ENCODE peak calls at places on chromosomes 5 and 9, in four cellular contexts. One of them, this sample, is unnamed. For H3K9me1, the result is how much of the 10 kb centered on the place peaks cover.

GRCh38 chr5:103425686-103426454 is 136.7 kb downstream of the NUDT12 start:
- DNase-seq in IMR-90: peak
- DNase-seq in endothelial cell of umbilical vein: no peak
- DNase-seq in K562: no peak
- DNase-seq in this sample: no peak

GRCh38 chr5:150073086-150073625 is 13.2 kb downstream of the CSF1R start:
- DNase-seq in IMR-90: no peak
- DNase-seq in endothelial cell of umbilical vein: no peak
- DNase-seq in K562: no peak
- DNase-seq in this sample: no peak

GRCh38 chr5:156824800-156825199 is 25.3 kb upstream of the PPP1R2B start:
- DNase-seq in IMR-90: peak
- DNase-seq in endothelial cell of umbilical vein: no peak
- DNase-seq in K562: no peak
- DNase-seq in this sample: no peak

GRCh38 chr5:172913117-172913850 is 45.9 kb upstream of the RPL26L1 start:
- DNase-seq in IMR-90: no peak
- DNase-seq in endothelial cell of umbilical vein: no peak
- DNase-seq in K562: no peak
- DNase-seq in this sample: no peak

GRCh38 chr5:130111723-130112122 is 207.5 kb downstream of the CHSY3 start:
- DNase-seq in IMR-90: no peak
- DNase-seq in endothelial cell of umbilical vein: no peak
- DNase-seq in K562: no peak
- DNase-seq in this sample: no peak

GRCh38 chr5:6434737-6435136 is 13.9 kb upstream of the UBE2QL1 start:
- DNase-seq in IMR-90: no peak
- DNase-seq in endothelial cell of umbilical vein: no peak
- DNase-seq in K562: no peak
- DNase-seq in this sample: no peak

GRCh38 chr9:14661421-14662059 is 31.7 kb downstream of the ZDHHC21 start:
- DNase-seq in IMR-90: peak
- DNase-seq in endothelial cell of umbilical vein: peak
- DNase-seq in K562: no peak
- DNase-seq in this sample: no peak

GRCh38 chr5:38347040-38347763 is 88.8 kb downstream of the EGFLAM start:
- DNase-seq in IMR-90: no peak
- DNase-seq in endothelial cell of umbilical vein: no peak
- DNase-seq in K562: no peak
- DNase-seq in this sample: peak

GRCh38 chr9:114056527-114056926 is 21.6 kb downstream of the AMBP start:
- DNase-seq in IMR-90: no peak
- DNase-seq in endothelial cell of umbilical vein: no peak
- DNase-seq in K562: no peak
- DNase-seq in this sample: no peak

GRCh38 chr5:111720333-111720890 is 36.6 kb downstream of the NREP start:
- DNase-seq in IMR-90: no peak
- DNase-seq in endothelial cell of umbilical vein: no peak
- DNase-seq in K562: no peak
- DNase-seq in this sample: no peak

GRCh38 chr9:7174884-7175283 is 417.1 kb downstream of the KDM4C start:
- DNase-seq in IMR-90: no peak
- DNase-seq in endothelial cell of umbilical vein: no peak
- DNase-seq in K562: no peak
- DNase-seq in this sample: no peak

GRCh38 chr9:38017149-38017884 is 51.7 kb downstream of the SHB start:
- DNase-seq in IMR-90: peak
- DNase-seq in endothelial cell of umbilical vein: no peak
- DNase-seq in K562: no peak
- DNase-seq in this sample: no peak

GRCh38 chr9:6687180-6687579 is 41.7 kb upstream of the GLDC start:
- DNase-seq in IMR-90: no peak
- DNase-seq in endothelial cell of umbilical vein: no peak
- DNase-seq in K562: no peak
- DNase-seq in this sample: no peak

GRCh38 chr5:31581498-31582099 is 49.5 kb downstream of the C5orf22 start:
- DNase-seq in IMR-90: peak
- DNase-seq in endothelial cell of umbilical vein: peak
- DNase-seq in K562: peak
- DNase-seq in this sample: no peak

DNA sequence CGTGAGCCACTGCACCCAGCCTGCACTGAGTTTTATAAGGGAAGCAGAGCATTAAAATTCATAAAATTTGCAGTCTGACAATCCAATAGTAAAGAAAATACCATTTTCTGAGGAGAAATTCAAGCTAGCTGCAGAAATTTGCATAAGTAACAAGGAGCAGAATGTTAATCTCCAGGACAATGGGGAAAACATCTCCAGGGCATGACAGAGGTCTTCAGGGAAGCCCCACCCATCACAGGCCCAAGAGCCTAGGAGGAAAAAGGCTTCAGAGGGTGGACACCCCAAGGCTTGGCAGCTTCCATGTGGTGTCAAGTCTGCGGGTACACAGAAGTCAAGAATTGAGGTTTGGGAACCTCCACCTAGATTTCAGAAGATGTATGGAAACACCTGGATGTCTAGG is 37.6 kb upstream of the MELK start:
- DNase-seq in IMR-90: no peak
- DNase-seq in endothelial cell of umbilical vein: no peak
- DNase-seq in K562: no peak
- DNase-seq in this sample: no peak
- H3K9ac ChIP-seq in IMR-90: no peak
- H3K9ac ChIP-seq in endothelial cell of umbilical vein: no peak
- H3K9ac ChIP-seq in K562: no peak
- H3K9ac ChIP-seq in this sample: no peak

DNA sequence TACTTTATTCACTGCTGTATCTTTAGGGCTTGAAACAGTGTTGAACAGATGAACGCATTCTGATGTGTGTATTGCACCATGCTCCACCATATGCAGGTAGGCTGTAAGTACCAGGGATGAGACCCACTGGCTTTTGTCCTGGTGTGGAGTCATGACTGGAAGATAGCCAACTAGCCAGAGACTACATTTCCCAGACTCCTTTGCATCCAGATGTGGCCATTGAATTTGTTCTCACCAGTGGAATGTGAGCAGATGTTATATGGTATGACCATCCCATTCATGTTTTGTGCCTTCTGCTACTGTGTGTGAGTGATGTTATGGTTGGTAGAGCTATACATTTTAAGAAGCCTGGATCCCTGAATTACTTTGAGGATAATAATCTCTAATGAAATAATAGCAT is 7.4 kb upstream of the FBXL7 start:
- DNase-seq in IMR-90: no peak
- DNase-seq in endothelial cell of umbilical vein: no peak
- DNase-seq in K562: no peak
- DNase-seq in this sample: no peak
- H3K9me1 ChIP-seq in IMR-90: under half
- H3K9me1 ChIP-seq in endothelial cell of umbilical vein: under half
- H3K9me1 ChIP-seq in K562: under half
- H3K9me1 ChIP-seq in this sample: under half

DNA sequence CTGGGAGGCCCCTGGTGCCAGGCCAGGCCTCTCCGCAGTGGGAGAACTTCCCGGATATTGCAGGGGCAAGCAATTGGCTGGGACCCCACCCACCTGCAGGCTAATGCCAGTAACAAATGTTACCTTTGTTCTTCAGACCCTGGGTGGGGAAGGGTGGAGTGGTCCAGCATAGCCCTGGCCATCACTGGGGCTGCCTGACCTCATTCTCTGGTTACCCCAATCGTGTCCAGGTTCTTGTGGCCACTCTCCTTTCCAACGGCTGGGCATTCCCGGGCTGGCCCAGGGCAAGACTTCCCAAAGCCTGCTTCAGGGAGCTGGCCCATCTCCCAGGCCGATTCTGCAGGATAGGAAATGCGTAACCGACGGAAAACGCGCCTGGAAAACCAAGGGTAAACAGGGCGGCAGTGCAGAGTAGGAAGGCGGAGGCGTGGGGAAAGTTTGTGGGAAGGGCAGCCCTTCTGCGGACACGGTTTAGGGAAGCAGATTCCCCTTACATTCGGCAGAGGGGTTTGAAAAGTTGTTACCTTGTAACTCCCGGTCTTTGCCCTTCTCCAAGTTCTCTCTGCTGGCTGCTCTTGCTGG is 3.6 kb downstream of the NRARP start:
- DNase-seq in IMR-90: no peak
- DNase-seq in endothelial cell of umbilical vein: peak
- DNase-seq in K562: no peak
- DNase-seq in this sample: no peak
- H3K9ac ChIP-seq in IMR-90: no peak
- H3K9ac ChIP-seq in endothelial cell of umbilical vein: peak
- H3K9ac ChIP-seq in K562: no peak
- H3K9ac ChIP-seq in this sample: no peak

GRCh38 chr5:58898538-58898937 is 315.7 kb downstream of the RAB3C start:
- DNase-seq in IMR-90: no peak
- DNase-seq in endothelial cell of umbilical vein: no peak
- DNase-seq in K562: no peak
- DNase-seq in this sample: no peak
- H3K9me1 ChIP-seq in IMR-90: under half
- H3K9me1 ChIP-seq in endothelial cell of umbilical vein: under half
- H3K9me1 ChIP-seq in K562: under half
- H3K9me1 ChIP-seq in this sample: under half

DNA sequence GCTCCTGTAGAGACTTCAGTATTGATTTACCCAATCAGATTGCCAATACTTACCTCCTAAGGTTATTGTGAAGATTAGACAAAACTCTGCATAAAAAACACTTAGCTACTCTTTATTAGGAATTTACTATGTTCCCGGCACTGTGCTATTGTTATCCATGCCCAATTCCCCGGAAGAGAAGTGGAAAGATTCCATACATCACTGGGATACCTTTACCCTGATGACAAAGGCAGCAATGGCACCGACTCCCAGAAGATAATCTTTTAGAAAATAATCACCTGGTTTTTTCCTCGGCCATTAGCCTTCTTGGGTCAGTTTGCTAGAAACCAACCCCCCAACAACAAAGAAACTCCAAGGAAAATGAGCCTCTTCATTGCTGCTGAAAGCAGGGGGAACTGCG is 226.0 kb downstream of the SNX18 start:
- DNase-seq in IMR-90: no peak
- DNase-seq in endothelial cell of umbilical vein: no peak
- DNase-seq in K562: no peak
- DNase-seq in this sample: no peak
- H3K9ac ChIP-seq in IMR-90: peak
- H3K9ac ChIP-seq in endothelial cell of umbilical vein: no peak
- H3K9ac ChIP-seq in K562: peak
- H3K9ac ChIP-seq in this sample: no peak

GRCh38 chr9:94882953-94883641 is 156.6 kb downstream of the AOPEP start:
- DNase-seq in IMR-90: no peak
- DNase-seq in endothelial cell of umbilical vein: peak
- DNase-seq in K562: no peak
- DNase-seq in this sample: no peak
- H3K9me1 ChIP-seq in IMR-90: under half
- H3K9me1 ChIP-seq in endothelial cell of umbilical vein: under half
- H3K9me1 ChIP-seq in K562: under half
- H3K9me1 ChIP-seq in this sample: under half

DNA sequence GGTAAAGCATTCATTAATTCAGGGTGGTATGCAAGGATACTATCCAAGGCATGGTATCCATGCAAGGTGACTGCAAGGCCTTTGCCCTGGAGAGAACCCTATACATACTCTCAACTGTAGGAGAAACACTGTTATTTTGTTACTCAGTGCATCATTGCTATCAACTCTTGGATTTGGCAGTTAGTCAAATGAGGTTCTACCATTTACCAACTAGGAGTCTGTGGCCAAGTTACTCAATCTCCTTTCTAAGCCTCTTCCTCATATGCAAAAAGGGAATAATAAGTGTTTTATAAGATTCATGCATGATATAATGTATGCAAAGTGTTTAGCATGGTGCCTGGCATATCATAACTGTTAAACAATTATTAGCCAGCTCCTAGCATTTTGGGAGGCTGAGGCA is 4.0 kb downstream of the PCDHGC3 start:
- DNase-seq in IMR-90: peak
- DNase-seq in endothelial cell of umbilical vein: no peak
- DNase-seq in K562: no peak
- DNase-seq in this sample: no peak
- H3K9ac ChIP-seq in IMR-90: no peak
- H3K9ac ChIP-seq in endothelial cell of umbilical vein: no peak
- H3K9ac ChIP-seq in K562: no peak
- H3K9ac ChIP-seq in this sample: no peak

DNA sequence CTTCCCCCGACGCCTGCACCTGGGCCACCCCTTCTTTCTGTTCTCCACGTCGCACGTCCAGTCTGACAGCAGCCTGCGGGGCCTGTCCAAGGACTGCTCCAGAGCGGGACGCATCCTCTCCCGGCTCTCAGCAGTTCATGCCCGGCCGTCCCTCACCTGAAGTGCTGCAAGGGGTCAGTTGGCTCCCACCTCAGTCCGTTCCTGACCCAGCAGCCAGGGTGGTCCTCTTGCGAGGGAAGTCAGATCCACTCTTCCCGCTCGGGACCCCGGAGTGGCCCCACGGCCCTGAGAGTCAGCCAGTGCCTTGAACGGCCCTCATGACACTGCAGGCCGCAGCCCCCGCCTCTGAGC is 249.7 kb upstream of the IRX4 start:
- DNase-seq in IMR-90: no peak
- DNase-seq in endothelial cell of umbilical vein: no peak
- DNase-seq in K562: no peak
- DNase-seq in this sample: no peak
- H3K9me1 ChIP-seq in IMR-90: under half
- H3K9me1 ChIP-seq in endothelial cell of umbilical vein: under half
- H3K9me1 ChIP-seq in K562: under half
- H3K9me1 ChIP-seq in this sample: under half

DNA sequence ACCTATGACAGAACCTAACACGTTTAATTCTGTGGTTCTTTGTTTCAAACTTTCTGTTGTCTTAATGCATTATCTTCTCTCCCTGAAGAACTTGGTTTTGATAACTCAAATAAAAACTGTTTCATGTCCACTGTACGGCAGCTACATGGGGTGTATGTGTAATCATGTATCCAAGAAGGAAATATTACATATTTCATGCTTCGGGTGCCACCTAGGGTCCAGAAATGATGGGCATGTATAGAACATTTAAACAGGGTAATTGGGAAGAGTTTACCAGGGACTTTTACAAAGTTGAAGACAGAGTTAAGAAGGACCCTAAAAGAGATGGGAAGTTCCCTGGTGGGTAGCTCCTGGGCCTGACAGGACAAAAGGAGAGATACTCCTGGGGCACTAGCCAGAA is 291.3 kb downstream of the FBXL7 start:
- DNase-seq in IMR-90: no peak
- DNase-seq in endothelial cell of umbilical vein: peak
- DNase-seq in K562: no peak
- DNase-seq in this sample: no peak
- H3K9ac ChIP-seq in IMR-90: no peak
- H3K9ac ChIP-seq in endothelial cell of umbilical vein: no peak
- H3K9ac ChIP-seq in K562: no peak
- H3K9ac ChIP-seq in this sample: no peak